ENCODE peak calls at places on chromosome 3, in nine cellular contexts. G is tibial artery, T is type B pancreatic cell, E is progenitor cell of endocrine pancreas, C is lung, O is ovary, S is PC-9, J is GM13976, K is colonic mucosa. D is an unnamed sample.

GRCh38 chr3:157499342-157499963 is 3.8 kb downstream of the VEPH1 start:
- DNase-seq in T (peak; percentile 77), K (peak; percentile 70), E (peak; percentile 71), C (peak; percentile 86), S (peak; percentile 96), G (no peak), O (no peak), J (no peak), D (no peak)

GRCh38 chr3:71930056-71930991 is 145.4 kb upstream of the PROK2 start:
- DNase-seq in S (no peak), O (no peak), G (no peak), K (no peak), C (no peak), J (peak; percentile 59), T (no peak), E (no peak), D (no peak)

GRCh38 chr3:46517016-46517770 is 19.4 kb downstream of the RTP3 start:
- DNase-seq in C (no peak), K (no peak), G (no peak), O (no peak), E (no peak), J (no peak), S (peak; percentile 93), T (no peak), D (no peak)

GRCh38 chr3:71585126-71585525 is 1.6 kb upstream of the FOXP1 start:
- DNase-seq in K (peak; percentile 33), J (no peak), E (no peak), T (no peak), C (no peak), S (no peak), O (no peak), G (peak; percentile 25), D (no peak)

GRCh38 chr3:39989746-39990145 is 180.3 kb downstream of the MYRIP start:
- DNase-seq in J (no peak), G (no peak), E (no peak), K (no peak), S (no peak), O (no peak), C (no peak), T (no peak), D (no peak)

GRCh38 chr3:176584413-176585176 is 612.7 kb downstream of the TBL1XR1 start:
- DNase-seq in C (no peak), E (no peak), O (no peak), S (no peak), K (no peak), J (no peak), T (no peak), G (no peak), D (no peak)

GRCh38 chr3:194158942-194159439 is 23.0 kb downstream of the HES1 start:
- DNase-seq in G (no peak), O (no peak), E (no peak), S (peak; percentile 98), J (no peak), K (peak; percentile 52), T (no peak), C (no peak), D (no peak)

GRCh38 chr3:12896206-12896697 is 54.9 kb upstream of the RPL32 start:
- DNase-seq in K (no peak), G (no peak), S (no peak), C (no peak), O (no peak), E (no peak), T (no peak), J (no peak), D (no peak)

GRCh38 chr3:50563867-50564266 is 3.7 kb downstream of the C3orf18 start:
- DNase-seq in J (no peak), S (no peak), C (no peak), G (no peak), O (no peak), E (no peak), K (no peak), T (no peak), D (no peak)

GRCh38 chr3:150547045-150547753 is 612 bp downstream of the EIF2A start:
- DNase-seq in O (no peak), S (peak; percentile 59), T (no peak), G (no peak), J (no peak), C (no peak), E (no peak), K (no peak), D (no peak)

GRCh38 chr3:181713300-181713647 is 1.5 kb downstream of the SOX2 start:
- DNase-seq in T (no peak), O (no peak), C (no peak), E (no peak), J (no peak), G (no peak), S (peak; percentile 9), K (no peak), D (no peak)

GRCh38 chr3:5304789-5305680 is 117.5 kb downstream of the EDEM1 start:
- DNase-seq in S (peak; percentile 51), J (peak; percentile 39), C (no peak), E (peak; percentile 46), O (no peak), T (no peak), K (peak; percentile 55), G (no peak), D (no peak)

GRCh38 chr3:142694225-142694624 is 29.6 kb upstream of the TRPC1 start:
- DNase-seq in C (no peak), S (peak; percentile 55), K (no peak), J (no peak), E (no peak), T (no peak), G (no peak), O (no peak), D (no peak)

GRCh38 chr3:131315162-131315561 is 66.4 kb upstream of the NUDT16 start:
- DNase-seq in T (no peak), S (no peak), G (no peak), J (no peak), C (no peak), K (no peak), O (no peak), E (no peak), D (no peak)

GRCh38 chr3:70273492-70273891 is 38.9 kb downstream of the MDFIC2 start:
- DNase-seq in T (no peak), E (no peak), S (no peak), K (no peak), O (no peak), G (no peak), C (no peak), J (no peak), D (no peak)

GRCh38 chr3:105365536-105366301 is 990 bp upstream of the ALCAM start:
- DNase-seq in O (no peak), C (peak; percentile 36), S (no peak), G (peak; percentile 22), E (no peak), K (peak; percentile 22), J (no peak), T (no peak), D (no peak)

GRCh38 chr3:127717357-127718243 is 44.8 kb downstream of the ABTB1 start:
- DNase-seq in E (no peak), C (no peak), K (no peak), O (peak; percentile 3), J (no peak), T (no peak), G (no peak), S (no peak), D (no peak)

GRCh38 chr3:113783463-113783862 is 36.6 kb downstream of the ATP6V1A start:
- DNase-seq in G (no peak), O (no peak), K (no peak), E (no peak), C (no peak), S (peak; percentile 56), T (no peak), J (peak; percentile 65), D (no peak)

GRCh38 chr3:38085943-38086324 is 46.9 kb downstream of the DLEC1 start:
- DNase-seq in K (no peak), C (no peak), O (no peak), G (no peak), S (no peak), J (no peak), T (no peak), E (no peak), D (no peak)

GRCh38 chr3:19065027-19065426 is 83.3 kb upstream of the KCNH8 start:
- DNase-seq in T (no peak), G (no peak), S (no peak), O (no peak), K (no peak), J (no peak), E (no peak), C (no peak), D (no peak)

GRCh38 chr3:134034005-134034785 is 4.5 kb upstream of the SLCO2A1 start:
- DNase-seq in S (no peak), K (peak; percentile 10), J (no peak), C (no peak), O (no peak), E (no peak), T (no peak), G (no peak), D (no peak)

GRCh38 chr3:126517986-126518778 is 609 bp upstream of the UROC1 start:
- DNase-seq in G (no peak), E (no peak), C (no peak), S (no peak), T (no peak), J (no peak), K (no peak), O (no peak), D (no peak)

GRCh38 chr3:9820944-9821343 is 10.9 kb downstream of the TTLL3 start:
- DNase-seq in J (no peak), T (no peak), E (no peak), S (peak; percentile 36), G (no peak), C (no peak), O (no peak), K (no peak), D (no peak)
- TF ChIP-seq CTCF in J (no peak), T (peak; percentile 58), E (peak; percentile 44), S (peak; percentile 65), G (no peak), C (no peak), O (no peak), K (no peak), D (no peak)

GRCh38 chr3:161371441-161372320 is at the start of gene SPTSSB:
- DNase-seq in J (peak; percentile 48), O (peak; percentile 16), E (peak; percentile 76), C (peak; percentile 35), S (peak; percentile 84), T (peak; percentile 75), G (no peak), K (peak; percentile 43), D (peak; percentile 24)
- TF ChIP-seq CTCF in J (no peak), O (no peak), E (peak; percentile 58), C (no peak), S (peak; percentile 61), T (peak; percentile 44), G (no peak), K (no peak), D (no peak)

GRCh38 chr3:33915796-33916589 is 117.6 kb downstream of the PDCD6IP start:
- DNase-seq in E (no peak), O (no peak), K (no peak), T (no peak), J (peak; percentile 48), C (no peak), S (no peak), G (no peak), D (peak; percentile 25)
- TF ChIP-seq CTCF in E (no peak), O (no peak), K (no peak), T (peak; percentile 47), J (peak; percentile 31), C (no peak), S (peak; percentile 21), G (peak; percentile 22), D (peak; percentile 43)

DNA sequence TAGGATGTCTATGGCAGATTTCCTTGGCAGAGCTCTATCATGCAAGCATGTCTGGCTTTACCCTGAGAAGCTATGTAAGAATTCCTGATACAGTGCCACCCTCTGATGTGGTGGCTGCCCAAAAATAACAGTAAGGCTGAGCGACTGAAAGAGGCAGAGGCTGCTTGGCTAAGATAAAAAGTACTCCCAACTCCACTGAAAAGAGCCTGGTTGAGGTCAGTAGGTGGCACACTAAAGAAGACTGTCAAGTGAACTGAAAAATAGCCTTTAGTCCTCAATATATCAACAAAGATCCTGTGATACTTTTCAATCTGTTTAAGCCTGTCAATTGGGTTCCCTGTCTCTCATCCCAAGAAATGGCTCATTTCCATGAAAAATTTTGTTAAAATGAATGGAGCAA is 31.7 kb downstream of the BTLA start:
- DNase-seq in S (no peak), K (no peak), J (no peak), E (no peak), O (no peak), G (no peak), C (no peak), T (no peak), D (no peak)
- TF ChIP-seq CTCF in S (no peak), K (no peak), J (no peak), E (no peak), O (no peak), G (no peak), C (no peak), T (no peak), D (no peak)

D was measured in natural killer cell.